ENCODE peak calls at places on chromosomes 2 and 18, in ten cellular contexts. One of them, this sample, is unnamed.

GRCh38 chr2:190123956-190124355 is 61.4 kb upstream of the MSTN start:
- DNase-seq in mucosa of descending colon: no peak
- DNase-seq in activated naive CD8-positive, alpha-beta T cell treated with anti-CD3 and anti-CD28 coated beads, Interleukin-2, amount 50 U/mL, for 24 hours: no peak
- DNase-seq in activated CD4-positive, alpha-beta T cell treated with anti-CD3 and anti-CD28 coated beads for 36 hours: no peak
- DNase-seq in kidney tubule cell: peak
- DNase-seq in substantia nigra: no peak
- DNase-seq in NCI-H748 treated with DMSO at 0.1 percent for 48 hours: no peak
- DNase-seq in fibroblast of lung: peak
- DNase-seq in NCI-H1092 treated with DMSO at 0.1 percent for 48 hours: no peak
- DNase-seq in NCI-H2081 treated with DMSO at 0.1 percent for 48 hours: no peak
- DNase-seq in this sample: no peak

GRCh38 chr2:216287251-216287650 is 85.0 kb downstream of the MARCHF4 start:
- DNase-seq in mucosa of descending colon: no peak
- DNase-seq in activated naive CD8-positive, alpha-beta T cell treated with anti-CD3 and anti-CD28 coated beads, Interleukin-2, amount 50 U/mL, for 24 hours: no peak
- DNase-seq in activated CD4-positive, alpha-beta T cell treated with anti-CD3 and anti-CD28 coated beads for 36 hours: no peak
- DNase-seq in kidney tubule cell: peak
- DNase-seq in substantia nigra: no peak
- DNase-seq in NCI-H748 treated with DMSO at 0.1 percent for 48 hours: no peak
- DNase-seq in fibroblast of lung: no peak
- DNase-seq in NCI-H1092 treated with DMSO at 0.1 percent for 48 hours: no peak
- DNase-seq in NCI-H2081 treated with DMSO at 0.1 percent for 48 hours: no peak
- DNase-seq in this sample: no peak

GRCh38 chr2:2173633-2174032 is 157.4 kb downstream of the MYT1L start:
- DNase-seq in mucosa of descending colon: no peak
- DNase-seq in activated naive CD8-positive, alpha-beta T cell treated with anti-CD3 and anti-CD28 coated beads, Interleukin-2, amount 50 U/mL, for 24 hours: no peak
- DNase-seq in activated CD4-positive, alpha-beta T cell treated with anti-CD3 and anti-CD28 coated beads for 36 hours: no peak
- DNase-seq in kidney tubule cell: no peak
- DNase-seq in substantia nigra: no peak
- DNase-seq in NCI-H748 treated with DMSO at 0.1 percent for 48 hours: no peak
- DNase-seq in fibroblast of lung: no peak
- DNase-seq in NCI-H1092 treated with DMSO at 0.1 percent for 48 hours: no peak
- DNase-seq in NCI-H2081 treated with DMSO at 0.1 percent for 48 hours: no peak
- DNase-seq in this sample: no peak

GRCh38 chr18:75097491-75098225 is 111.3 kb downstream of the PTGR3 start:
- DNase-seq in mucosa of descending colon: no peak
- DNase-seq in activated naive CD8-positive, alpha-beta T cell treated with anti-CD3 and anti-CD28 coated beads, Interleukin-2, amount 50 U/mL, for 24 hours: no peak
- DNase-seq in activated CD4-positive, alpha-beta T cell treated with anti-CD3 and anti-CD28 coated beads for 36 hours: no peak
- DNase-seq in kidney tubule cell: no peak
- DNase-seq in substantia nigra: no peak
- DNase-seq in NCI-H748 treated with DMSO at 0.1 percent for 48 hours: no peak
- DNase-seq in fibroblast of lung: no peak
- DNase-seq in NCI-H1092 treated with DMSO at 0.1 percent for 48 hours: no peak
- DNase-seq in NCI-H2081 treated with DMSO at 0.1 percent for 48 hours: no peak
- DNase-seq in this sample: no peak

GRCh38 chr18:49021433-49022129 is 70.8 kb upstream of the SMAD7 start:
- DNase-seq in mucosa of descending colon: peak
- DNase-seq in activated naive CD8-positive, alpha-beta T cell treated with anti-CD3 and anti-CD28 coated beads, Interleukin-2, amount 50 U/mL, for 24 hours: peak
- DNase-seq in activated CD4-positive, alpha-beta T cell treated with anti-CD3 and anti-CD28 coated beads for 36 hours: peak
- DNase-seq in kidney tubule cell: peak
- DNase-seq in substantia nigra: peak
- DNase-seq in NCI-H748 treated with DMSO at 0.1 percent for 48 hours: no peak
- DNase-seq in fibroblast of lung: peak
- DNase-seq in NCI-H1092 treated with DMSO at 0.1 percent for 48 hours: no peak
- DNase-seq in NCI-H2081 treated with DMSO at 0.1 percent for 48 hours: no peak
- DNase-seq in this sample: peak

GRCh38 chr2:211259831-211260476 is 703.6 kb downstream of the CPS1 start:
- DNase-seq in mucosa of descending colon: no peak
- DNase-seq in activated naive CD8-positive, alpha-beta T cell treated with anti-CD3 and anti-CD28 coated beads, Interleukin-2, amount 50 U/mL, for 24 hours: no peak
- DNase-seq in activated CD4-positive, alpha-beta T cell treated with anti-CD3 and anti-CD28 coated beads for 36 hours: no peak
- DNase-seq in kidney tubule cell: peak
- DNase-seq in substantia nigra: no peak
- DNase-seq in NCI-H748 treated with DMSO at 0.1 percent for 48 hours: no peak
- DNase-seq in fibroblast of lung: no peak
- DNase-seq in NCI-H1092 treated with DMSO at 0.1 percent for 48 hours: no peak
- DNase-seq in NCI-H2081 treated with DMSO at 0.1 percent for 48 hours: no peak
- DNase-seq in this sample: no peak

GRCh38 chr2:38622210-38622609 is 19.5 kb upstream of the HNRNPLL start:
- DNase-seq in mucosa of descending colon: no peak
- DNase-seq in activated naive CD8-positive, alpha-beta T cell treated with anti-CD3 and anti-CD28 coated beads, Interleukin-2, amount 50 U/mL, for 24 hours: no peak
- DNase-seq in activated CD4-positive, alpha-beta T cell treated with anti-CD3 and anti-CD28 coated beads for 36 hours: no peak
- DNase-seq in kidney tubule cell: no peak
- DNase-seq in substantia nigra: no peak
- DNase-seq in NCI-H748 treated with DMSO at 0.1 percent for 48 hours: no peak
- DNase-seq in fibroblast of lung: no peak
- DNase-seq in NCI-H1092 treated with DMSO at 0.1 percent for 48 hours: no peak
- DNase-seq in NCI-H2081 treated with DMSO at 0.1 percent for 48 hours: no peak
- DNase-seq in this sample: no peak

GRCh38 chr2:46780801-46781445 is 134.7 kb downstream of the MCFD2 start:
- DNase-seq in mucosa of descending colon: no peak
- DNase-seq in activated naive CD8-positive, alpha-beta T cell treated with anti-CD3 and anti-CD28 coated beads, Interleukin-2, amount 50 U/mL, for 24 hours: no peak
- DNase-seq in activated CD4-positive, alpha-beta T cell treated with anti-CD3 and anti-CD28 coated beads for 36 hours: no peak
- DNase-seq in kidney tubule cell: no peak
- DNase-seq in substantia nigra: peak
- DNase-seq in NCI-H748 treated with DMSO at 0.1 percent for 48 hours: no peak
- DNase-seq in fibroblast of lung: peak
- DNase-seq in NCI-H1092 treated with DMSO at 0.1 percent for 48 hours: no peak
- DNase-seq in NCI-H2081 treated with DMSO at 0.1 percent for 48 hours: no peak
- DNase-seq in this sample: no peak

GRCh38 chr2:198639580-198639979 is 818.2 kb downstream of the SATB2 start:
- DNase-seq in mucosa of descending colon: no peak
- DNase-seq in activated naive CD8-positive, alpha-beta T cell treated with anti-CD3 and anti-CD28 coated beads, Interleukin-2, amount 50 U/mL, for 24 hours: no peak
- DNase-seq in activated CD4-positive, alpha-beta T cell treated with anti-CD3 and anti-CD28 coated beads for 36 hours: no peak
- DNase-seq in kidney tubule cell: no peak
- DNase-seq in substantia nigra: no peak
- DNase-seq in NCI-H748 treated with DMSO at 0.1 percent for 48 hours: no peak
- DNase-seq in fibroblast of lung: no peak
- DNase-seq in NCI-H1092 treated with DMSO at 0.1 percent for 48 hours: no peak
- DNase-seq in NCI-H2081 treated with DMSO at 0.1 percent for 48 hours: no peak
- DNase-seq in this sample: no peak

GRCh38 chr2:127648321-127648720 is 2.4 kb downstream of the GPR17 start:
- DNase-seq in mucosa of descending colon: peak
- DNase-seq in activated naive CD8-positive, alpha-beta T cell treated with anti-CD3 and anti-CD28 coated beads, Interleukin-2, amount 50 U/mL, for 24 hours: no peak
- DNase-seq in activated CD4-positive, alpha-beta T cell treated with anti-CD3 and anti-CD28 coated beads for 36 hours: no peak
- DNase-seq in kidney tubule cell: no peak
- DNase-seq in substantia nigra: no peak
- DNase-seq in NCI-H748 treated with DMSO at 0.1 percent for 48 hours: no peak
- DNase-seq in fibroblast of lung: no peak
- DNase-seq in NCI-H1092 treated with DMSO at 0.1 percent for 48 hours: no peak
- DNase-seq in NCI-H2081 treated with DMSO at 0.1 percent for 48 hours: no peak
- DNase-seq in this sample: no peak

GRCh38 chr2:204357175-204357695 is 188.0 kb upstream of the PARD3B start:
- DNase-seq in mucosa of descending colon: no peak
- DNase-seq in activated naive CD8-positive, alpha-beta T cell treated with anti-CD3 and anti-CD28 coated beads, Interleukin-2, amount 50 U/mL, for 24 hours: no peak
- DNase-seq in activated CD4-positive, alpha-beta T cell treated with anti-CD3 and anti-CD28 coated beads for 36 hours: no peak
- DNase-seq in kidney tubule cell: no peak
- DNase-seq in substantia nigra: no peak
- DNase-seq in NCI-H748 treated with DMSO at 0.1 percent for 48 hours: peak
- DNase-seq in fibroblast of lung: no peak
- DNase-seq in NCI-H1092 treated with DMSO at 0.1 percent for 48 hours: no peak
- DNase-seq in NCI-H2081 treated with DMSO at 0.1 percent for 48 hours: no peak
- DNase-seq in this sample: no peak

GRCh38 chr2:17853799-17854198 is 24.7 kb upstream of the KCNS3 start:
- DNase-seq in mucosa of descending colon: no peak
- DNase-seq in activated naive CD8-positive, alpha-beta T cell treated with anti-CD3 and anti-CD28 coated beads, Interleukin-2, amount 50 U/mL, for 24 hours: no peak
- DNase-seq in activated CD4-positive, alpha-beta T cell treated with anti-CD3 and anti-CD28 coated beads for 36 hours: no peak
- DNase-seq in kidney tubule cell: no peak
- DNase-seq in substantia nigra: no peak
- DNase-seq in NCI-H748 treated with DMSO at 0.1 percent for 48 hours: no peak
- DNase-seq in fibroblast of lung: no peak
- DNase-seq in NCI-H1092 treated with DMSO at 0.1 percent for 48 hours: no peak
- DNase-seq in NCI-H2081 treated with DMSO at 0.1 percent for 48 hours: no peak
- DNase-seq in this sample: no peak

GRCh38 chr18:38933322-38933721 is 1367.7 kb upstream of the CELF4 start:
- DNase-seq in mucosa of descending colon: no peak
- DNase-seq in activated naive CD8-positive, alpha-beta T cell treated with anti-CD3 and anti-CD28 coated beads, Interleukin-2, amount 50 U/mL, for 24 hours: no peak
- DNase-seq in activated CD4-positive, alpha-beta T cell treated with anti-CD3 and anti-CD28 coated beads for 36 hours: no peak
- DNase-seq in kidney tubule cell: peak
- DNase-seq in substantia nigra: no peak
- DNase-seq in NCI-H748 treated with DMSO at 0.1 percent for 48 hours: no peak
- DNase-seq in fibroblast of lung: no peak
- DNase-seq in NCI-H1092 treated with DMSO at 0.1 percent for 48 hours: no peak
- DNase-seq in NCI-H2081 treated with DMSO at 0.1 percent for 48 hours: no peak
- DNase-seq in this sample: peak

GRCh38 chr2:231810905-231811304 is 24.7 kb downstream of the COPS7B start:
- DNase-seq in mucosa of descending colon: no peak
- DNase-seq in activated naive CD8-positive, alpha-beta T cell treated with anti-CD3 and anti-CD28 coated beads, Interleukin-2, amount 50 U/mL, for 24 hours: no peak
- DNase-seq in activated CD4-positive, alpha-beta T cell treated with anti-CD3 and anti-CD28 coated beads for 36 hours: no peak
- DNase-seq in kidney tubule cell: peak
- DNase-seq in substantia nigra: no peak
- DNase-seq in NCI-H748 treated with DMSO at 0.1 percent for 48 hours: no peak
- DNase-seq in fibroblast of lung: peak
- DNase-seq in NCI-H1092 treated with DMSO at 0.1 percent for 48 hours: no peak
- DNase-seq in NCI-H2081 treated with DMSO at 0.1 percent for 48 hours: no peak
- DNase-seq in this sample: no peak

GRCh38 chr2:131431336-131431735 is 44.6 kb upstream of the TUBA3D start:
- DNase-seq in mucosa of descending colon: no peak
- DNase-seq in activated naive CD8-positive, alpha-beta T cell treated with anti-CD3 and anti-CD28 coated beads, Interleukin-2, amount 50 U/mL, for 24 hours: no peak
- DNase-seq in activated CD4-positive, alpha-beta T cell treated with anti-CD3 and anti-CD28 coated beads for 36 hours: no peak
- DNase-seq in kidney tubule cell: no peak
- DNase-seq in substantia nigra: no peak
- DNase-seq in NCI-H748 treated with DMSO at 0.1 percent for 48 hours: no peak
- DNase-seq in fibroblast of lung: peak
- DNase-seq in NCI-H1092 treated with DMSO at 0.1 percent for 48 hours: no peak
- DNase-seq in NCI-H2081 treated with DMSO at 0.1 percent for 48 hours: no peak
- DNase-seq in this sample: no peak

GRCh38 chr2:100320547-100321180 is 1.6 kb downstream of the LONRF2 start:
- DNase-seq in mucosa of descending colon: no peak
- DNase-seq in activated naive CD8-positive, alpha-beta T cell treated with anti-CD3 and anti-CD28 coated beads, Interleukin-2, amount 50 U/mL, for 24 hours: no peak
- DNase-seq in activated CD4-positive, alpha-beta T cell treated with anti-CD3 and anti-CD28 coated beads for 36 hours: no peak
- DNase-seq in kidney tubule cell: peak
- DNase-seq in substantia nigra: no peak
- DNase-seq in NCI-H748 treated with DMSO at 0.1 percent for 48 hours: peak
- DNase-seq in fibroblast of lung: no peak
- DNase-seq in NCI-H1092 treated with DMSO at 0.1 percent for 48 hours: peak
- DNase-seq in NCI-H2081 treated with DMSO at 0.1 percent for 48 hours: no peak
- DNase-seq in this sample: peak

GRCh38 chr2:170157025-170157684 is 20.8 kb upstream of the MYO3B start:
- DNase-seq in mucosa of descending colon: no peak
- DNase-seq in activated naive CD8-positive, alpha-beta T cell treated with anti-CD3 and anti-CD28 coated beads, Interleukin-2, amount 50 U/mL, for 24 hours: no peak
- DNase-seq in activated CD4-positive, alpha-beta T cell treated with anti-CD3 and anti-CD28 coated beads for 36 hours: no peak
- DNase-seq in kidney tubule cell: peak
- DNase-seq in substantia nigra: no peak
- DNase-seq in NCI-H748 treated with DMSO at 0.1 percent for 48 hours: no peak
- DNase-seq in fibroblast of lung: peak
- DNase-seq in NCI-H1092 treated with DMSO at 0.1 percent for 48 hours: no peak
- DNase-seq in NCI-H2081 treated with DMSO at 0.1 percent for 48 hours: no peak
- DNase-seq in this sample: no peak

GRCh38 chr2:236831698-236832097 is 254.0 kb upstream of the COPS8 start:
- DNase-seq in mucosa of descending colon: no peak
- DNase-seq in activated naive CD8-positive, alpha-beta T cell treated with anti-CD3 and anti-CD28 coated beads, Interleukin-2, amount 50 U/mL, for 24 hours: no peak
- DNase-seq in activated CD4-positive, alpha-beta T cell treated with anti-CD3 and anti-CD28 coated beads for 36 hours: no peak
- DNase-seq in kidney tubule cell: no peak
- DNase-seq in substantia nigra: no peak
- DNase-seq in NCI-H748 treated with DMSO at 0.1 percent for 48 hours: no peak
- DNase-seq in fibroblast of lung: no peak
- DNase-seq in NCI-H1092 treated with DMSO at 0.1 percent for 48 hours: no peak
- DNase-seq in NCI-H2081 treated with DMSO at 0.1 percent for 48 hours: no peak
- DNase-seq in this sample: no peak

GRCh38 chr2:69434753-69435152 is 2.5 kb downstream of the NFU1 start:
- DNase-seq in mucosa of descending colon: no peak
- DNase-seq in activated naive CD8-positive, alpha-beta T cell treated with anti-CD3 and anti-CD28 coated beads, Interleukin-2, amount 50 U/mL, for 24 hours: no peak
- DNase-seq in activated CD4-positive, alpha-beta T cell treated with anti-CD3 and anti-CD28 coated beads for 36 hours: no peak
- DNase-seq in kidney tubule cell: no peak
- DNase-seq in substantia nigra: no peak
- DNase-seq in NCI-H748 treated with DMSO at 0.1 percent for 48 hours: no peak
- DNase-seq in fibroblast of lung: no peak
- DNase-seq in NCI-H1092 treated with DMSO at 0.1 percent for 48 hours: no peak
- DNase-seq in NCI-H2081 treated with DMSO at 0.1 percent for 48 hours: no peak
- DNase-seq in this sample: no peak

GRCh38 chr18:23135679-23136325 is 517 bp downstream of the CABLES1 start:
- DNase-seq in mucosa of descending colon: no peak
- DNase-seq in activated naive CD8-positive, alpha-beta T cell treated with anti-CD3 and anti-CD28 coated beads, Interleukin-2, amount 50 U/mL, for 24 hours: peak
- DNase-seq in activated CD4-positive, alpha-beta T cell treated with anti-CD3 and anti-CD28 coated beads for 36 hours: peak
- DNase-seq in kidney tubule cell: peak
- DNase-seq in substantia nigra: no peak
- DNase-seq in NCI-H748 treated with DMSO at 0.1 percent for 48 hours: peak
- DNase-seq in fibroblast of lung: peak
- DNase-seq in NCI-H1092 treated with DMSO at 0.1 percent for 48 hours: peak
- DNase-seq in NCI-H2081 treated with DMSO at 0.1 percent for 48 hours: no peak
- DNase-seq in this sample: no peak

GRCh38 chr2:30074023-30074422 is 72.8 kb upstream of the YPEL5 start:
- DNase-seq in mucosa of descending colon: no peak
- DNase-seq in activated naive CD8-positive, alpha-beta T cell treated with anti-CD3 and anti-CD28 coated beads, Interleukin-2, amount 50 U/mL, for 24 hours: no peak
- DNase-seq in activated CD4-positive, alpha-beta T cell treated with anti-CD3 and anti-CD28 coated beads for 36 hours: no peak
- DNase-seq in kidney tubule cell: no peak
- DNase-seq in substantia nigra: no peak
- DNase-seq in NCI-H748 treated with DMSO at 0.1 percent for 48 hours: no peak
- DNase-seq in fibroblast of lung: no peak
- DNase-seq in NCI-H1092 treated with DMSO at 0.1 percent for 48 hours: no peak
- DNase-seq in NCI-H2081 treated with DMSO at 0.1 percent for 48 hours: no peak
- DNase-seq in this sample: no peak

GRCh38 chr2:175640655-175641054 is 361.4 kb downstream of the LNPK start:
- DNase-seq in mucosa of descending colon: no peak
- DNase-seq in activated naive CD8-positive, alpha-beta T cell treated with anti-CD3 and anti-CD28 coated beads, Interleukin-2, amount 50 U/mL, for 24 hours: no peak
- DNase-seq in activated CD4-positive, alpha-beta T cell treated with anti-CD3 and anti-CD28 coated beads for 36 hours: no peak
- DNase-seq in kidney tubule cell: no peak
- DNase-seq in substantia nigra: no peak
- DNase-seq in NCI-H748 treated with DMSO at 0.1 percent for 48 hours: no peak
- DNase-seq in fibroblast of lung: no peak
- DNase-seq in NCI-H1092 treated with DMSO at 0.1 percent for 48 hours: no peak
- DNase-seq in NCI-H2081 treated with DMSO at 0.1 percent for 48 hours: no peak
- DNase-seq in this sample: no peak

GRCh38 chr18:32919799-32920198 is 147.0 kb upstream of the KLHL14 start:
- DNase-seq in mucosa of descending colon: no peak
- DNase-seq in activated naive CD8-positive, alpha-beta T cell treated with anti-CD3 and anti-CD28 coated beads, Interleukin-2, amount 50 U/mL, for 24 hours: no peak
- DNase-seq in activated CD4-positive, alpha-beta T cell treated with anti-CD3 and anti-CD28 coated beads for 36 hours: peak
- DNase-seq in kidney tubule cell: peak
- DNase-seq in substantia nigra: no peak
- DNase-seq in NCI-H748 treated with DMSO at 0.1 percent for 48 hours: peak
- DNase-seq in fibroblast of lung: peak
- DNase-seq in NCI-H1092 treated with DMSO at 0.1 percent for 48 hours: peak
- DNase-seq in NCI-H2081 treated with DMSO at 0.1 percent for 48 hours: peak
- DNase-seq in this sample: no peak

GRCh38 chr2:189056200-189057106 is 82.3 kb downstream of the COL3A1 start:
- DNase-seq in mucosa of descending colon: no peak
- DNase-seq in activated naive CD8-positive, alpha-beta T cell treated with anti-CD3 and anti-CD28 coated beads, Interleukin-2, amount 50 U/mL, for 24 hours: no peak
- DNase-seq in activated CD4-positive, alpha-beta T cell treated with anti-CD3 and anti-CD28 coated beads for 36 hours: no peak
- DNase-seq in kidney tubule cell: no peak
- DNase-seq in substantia nigra: no peak
- DNase-seq in NCI-H748 treated with DMSO at 0.1 percent for 48 hours: no peak
- DNase-seq in fibroblast of lung: peak
- DNase-seq in NCI-H1092 treated with DMSO at 0.1 percent for 48 hours: no peak
- DNase-seq in NCI-H2081 treated with DMSO at 0.1 percent for 48 hours: no peak
- DNase-seq in this sample: no peak

GRCh38 chr2:68156419-68156818 is 1.3 kb upstream of the PNO1 start:
- DNase-seq in mucosa of descending colon: no peak
- DNase-seq in activated naive CD8-positive, alpha-beta T cell treated with anti-CD3 and anti-CD28 coated beads, Interleukin-2, amount 50 U/mL, for 24 hours: no peak
- DNase-seq in activated CD4-positive, alpha-beta T cell treated with anti-CD3 and anti-CD28 coated beads for 36 hours: no peak
- DNase-seq in kidney tubule cell: no peak
- DNase-seq in substantia nigra: no peak
- DNase-seq in NCI-H748 treated with DMSO at 0.1 percent for 48 hours: no peak
- DNase-seq in fibroblast of lung: no peak
- DNase-seq in NCI-H1092 treated with DMSO at 0.1 percent for 48 hours: no peak
- DNase-seq in NCI-H2081 treated with DMSO at 0.1 percent for 48 hours: no peak
- DNase-seq in this sample: no peak

GRCh38 chr18:61851279-61851678 is 41.5 kb downstream of the RNF152 start:
- DNase-seq in mucosa of descending colon: no peak
- DNase-seq in activated naive CD8-positive, alpha-beta T cell treated with anti-CD3 and anti-CD28 coated beads, Interleukin-2, amount 50 U/mL, for 24 hours: no peak
- DNase-seq in activated CD4-positive, alpha-beta T cell treated with anti-CD3 and anti-CD28 coated beads for 36 hours: no peak
- DNase-seq in kidney tubule cell: no peak
- DNase-seq in substantia nigra: no peak
- DNase-seq in NCI-H748 treated with DMSO at 0.1 percent for 48 hours: no peak
- DNase-seq in fibroblast of lung: no peak
- DNase-seq in NCI-H1092 treated with DMSO at 0.1 percent for 48 hours: no peak
- DNase-seq in NCI-H2081 treated with DMSO at 0.1 percent for 48 hours: no peak
- DNase-seq in this sample: no peak

GRCh38 chr2:105237045-105237765 is 4.3 kb upstream of the GPR45 start:
- DNase-seq in mucosa of descending colon: no peak
- DNase-seq in activated naive CD8-positive, alpha-beta T cell treated with anti-CD3 and anti-CD28 coated beads, Interleukin-2, amount 50 U/mL, for 24 hours: no peak
- DNase-seq in activated CD4-positive, alpha-beta T cell treated with anti-CD3 and anti-CD28 coated beads for 36 hours: peak
- DNase-seq in kidney tubule cell: no peak
- DNase-seq in substantia nigra: no peak
- DNase-seq in NCI-H748 treated with DMSO at 0.1 percent for 48 hours: no peak
- DNase-seq in fibroblast of lung: no peak
- DNase-seq in NCI-H1092 treated with DMSO at 0.1 percent for 48 hours: peak
- DNase-seq in NCI-H2081 treated with DMSO at 0.1 percent for 48 hours: no peak
- DNase-seq in this sample: no peak

GRCh38 chr2:223101340-223102039 is 49.5 kb downstream of the KCNE4 start:
- DNase-seq in mucosa of descending colon: no peak
- DNase-seq in activated naive CD8-positive, alpha-beta T cell treated with anti-CD3 and anti-CD28 coated beads, Interleukin-2, amount 50 U/mL, for 24 hours: no peak
- DNase-seq in activated CD4-positive, alpha-beta T cell treated with anti-CD3 and anti-CD28 coated beads for 36 hours: no peak
- DNase-seq in kidney tubule cell: peak
- DNase-seq in substantia nigra: no peak
- DNase-seq in NCI-H748 treated with DMSO at 0.1 percent for 48 hours: no peak
- DNase-seq in fibroblast of lung: peak
- DNase-seq in NCI-H1092 treated with DMSO at 0.1 percent for 48 hours: peak
- DNase-seq in NCI-H2081 treated with DMSO at 0.1 percent for 48 hours: no peak
- DNase-seq in this sample: peak